ENCODE peak calls at places on chromosomes 2 and 18, in five cellular contexts. One of them, this sample, is unnamed.

GRCh38 chr2:148814143-148814852 is 60.7 kb upstream of the KIF5C start:
- DNase-seq in frontal cortex: no peak
- DNase-seq in endothelial cell: no peak
- DNase-seq in tibial artery: no peak
- DNase-seq in NCI-H146: no peak
- DNase-seq in this sample: no peak

GRCh38 chr2:119723784-119724467 is 35.8 kb upstream of the PTPN4 start:
- DNase-seq in frontal cortex: no peak
- DNase-seq in tibial artery: no peak
- DNase-seq in endothelial cell: no peak
- DNase-seq in NCI-H146: no peak
- DNase-seq in this sample: no peak

GRCh38 chr18:26549486-26550435 is 1.4 kb upstream of the KCTD1 start:
- DNase-seq in frontal cortex: peak; percentile 67
- DNase-seq in NCI-H146: no peak
- DNase-seq in endothelial cell: peak; percentile 41
- DNase-seq in tibial artery: peak; percentile 89
- DNase-seq in this sample: peak; percentile 86

GRCh38 chr2:626491-627339 is 50.5 kb downstream of the TMEM18 start:
- DNase-seq in tibial artery: no peak
- DNase-seq in frontal cortex: no peak
- DNase-seq in endothelial cell: no peak
- DNase-seq in NCI-H146: peak; percentile 81
- DNase-seq in this sample: no peak

GRCh38 chr2:7430869-7431641 is 513.8 kb downstream of the RNF144A start:
- DNase-seq in frontal cortex: no peak
- DNase-seq in endothelial cell: peak; percentile 46
- DNase-seq in NCI-H146: peak; percentile 99
- DNase-seq in tibial artery: peak; percentile 74
- DNase-seq in this sample: peak; percentile 90

GRCh38 chr18:63844254-63844653 is 43.3 kb upstream of the SERPINB2 start:
- DNase-seq in tibial artery: no peak
- DNase-seq in frontal cortex: no peak
- DNase-seq in endothelial cell: no peak
- DNase-seq in NCI-H146: peak; percentile 18
- DNase-seq in this sample: peak; percentile 80

GRCh38 chr2:105296017-105296611 is 33.4 kb downstream of the TGFBRAP1 start:
- DNase-seq in endothelial cell: no peak
- DNase-seq in frontal cortex: no peak
- DNase-seq in NCI-H146: no peak
- DNase-seq in tibial artery: no peak
- DNase-seq in this sample: no peak

GRCh38 chr2:26229595-26229994 is 14.8 kb downstream of the HADHA start:
- DNase-seq in NCI-H146: no peak
- DNase-seq in frontal cortex: no peak
- DNase-seq in endothelial cell: no peak
- DNase-seq in tibial artery: no peak
- DNase-seq in this sample: no peak

GRCh38 chr2:226333388-226333787 is 466.2 kb downstream of the IRS1 start:
- DNase-seq in frontal cortex: no peak
- DNase-seq in endothelial cell: no peak
- DNase-seq in NCI-H146: no peak
- DNase-seq in tibial artery: no peak
- DNase-seq in this sample: no peak

GRCh38 chr2:130241041-130241707 is 42.9 kb upstream of the TUBA3E start:
- DNase-seq in tibial artery: no peak
- DNase-seq in NCI-H146: no peak
- DNase-seq in frontal cortex: no peak
- DNase-seq in endothelial cell: no peak
- DNase-seq in this sample: peak; percentile 84

GRCh38 chr2:238256594-238257104 is 16.8 kb upstream of the HES6 start:
- DNase-seq in NCI-H146: peak; percentile 79
- DNase-seq in tibial artery: no peak
- DNase-seq in frontal cortex: no peak
- DNase-seq in endothelial cell: peak; percentile 92
- DNase-seq in this sample: peak; percentile 99

GRCh38 chr2:167345559-167345958 is 457.3 kb downstream of the XIRP2 start:
- DNase-seq in NCI-H146: no peak
- DNase-seq in frontal cortex: no peak
- DNase-seq in tibial artery: no peak
- DNase-seq in endothelial cell: no peak
- DNase-seq in this sample: no peak

GRCh38 chr2:15159751-15160177 is 401.4 kb downstream of the NBAS start:
- DNase-seq in frontal cortex: no peak
- DNase-seq in tibial artery: no peak
- DNase-seq in endothelial cell: peak; percentile 57
- DNase-seq in NCI-H146: peak; percentile 64
- DNase-seq in this sample: peak; percentile 73

GRCh38 chr2:62464608-62465007 is 41.4 kb downstream of the TMEM17 start:
- DNase-seq in tibial artery: no peak
- DNase-seq in NCI-H146: no peak
- DNase-seq in endothelial cell: no peak
- DNase-seq in frontal cortex: no peak
- DNase-seq in this sample: no peak

GRCh38 chr2:119721904-119722303 is 37.8 kb upstream of the PTPN4 start:
- DNase-seq in endothelial cell: no peak
- DNase-seq in tibial artery: no peak
- DNase-seq in frontal cortex: no peak
- DNase-seq in NCI-H146: no peak
- DNase-seq in this sample: no peak

GRCh38 chr2:64017811-64018714 is 1.2 kb downstream of the VPS54 start:
- DNase-seq in NCI-H146: peak; percentile 42
- DNase-seq in tibial artery: no peak
- DNase-seq in frontal cortex: no peak
- DNase-seq in endothelial cell: no peak
- DNase-seq in this sample: peak; percentile 51

GRCh38 chr2:74290466-74291216 is 52.6 kb downstream of the SLC4A5 start:
- DNase-seq in frontal cortex: no peak
- DNase-seq in NCI-H146: no peak
- DNase-seq in tibial artery: no peak
- DNase-seq in endothelial cell: no peak
- DNase-seq in this sample: peak; percentile 73